ENCODE peak calls at places on chromosomes 12 and 14, in six cellular contexts. H is activated CD8-positive, alpha-beta memory T cell treated with anti-CD3 and anti-CD28 coated beads, Interleukin-2, amount 10 ng/mL, durations not matched to agents 7 days and 5 days; O is NCI-H2081; F is mesothelial cell of epicardium; D is activated CD4-positive, alpha-beta memory T cell treated with anti-CD3 and anti-CD28 coated beads for 36 hours; K is NCI-H1417. T is an unnamed sample.

GRCh38 chr14:105119410-105120025 is 49.1 kb downstream of the JAG2 start:
- DNase-seq in H (no peak), O (no peak), F (no peak), D (no peak), K (no peak), T (no peak)

GRCh38 chr14:61527325-61528100 is 167.8 kb upstream of the HIF1A start:
- DNase-seq in H (no peak), O (no peak), F (no peak), D (no peak), K (no peak), T (no peak)

GRCh38 chr12:55629058-55629841 is 7.4 kb upstream of the OR10P1 start:
- DNase-seq in H (no peak), O (no peak), F (no peak), D (peak), K (no peak), T (no peak)

GRCh38 chr12:108846320-108846719 is 11.1 kb downstream of the SSH1 start:
- DNase-seq in H (no peak), O (peak), F (no peak), D (no peak), K (no peak), T (no peak)

GRCh38 chr14:85529803-85530574 is at the start of gene FLRT2:
- DNase-seq in H (no peak), O (no peak), F (no peak), D (no peak), K (no peak), T (peak)

GRCh38 chr14:56886471-56887062 is 76.3 kb upstream of the OTX2 start:
- DNase-seq in H (no peak), O (no peak), F (no peak), D (no peak), K (no peak), T (no peak)

GRCh38 chr14:99595034-99595433 is 9.0 kb downstream of the CCDC85C start:
- DNase-seq in H (peak), O (no peak), F (no peak), D (peak), K (no peak), T (no peak)

GRCh38 chr14:99323603-99324185 is 51.7 kb upstream of the BCL11B start:
- DNase-seq in H (no peak), O (no peak), F (no peak), D (no peak), K (no peak), T (no peak)

GRCh38 chr12:132998742-132999141 is 12.6 kb downstream of the ZNF26 start:
- DNase-seq in H (no peak), O (no peak), F (no peak), D (no peak), K (no peak), T (no peak)

GRCh38 chr12:130016194-130016593 is 112.4 kb upstream of the TMEM132D start:
- DNase-seq in H (no peak), O (no peak), F (no peak), D (no peak), K (no peak), T (no peak)

GRCh38 chr12:697426-697825 is 34.2 kb upstream of the NINJ2 start:
- DNase-seq in H (no peak), O (no peak), F (no peak), D (no peak), K (no peak), T (no peak)

GRCh38 chr12:52120951-52121847 is 41.7 kb downstream of the SMIM41 start:
- DNase-seq in H (no peak), O (no peak), F (no peak), D (no peak), K (no peak), T (no peak)

GRCh38 chr14:24240110-24240918 is 2.1 kb downstream of the TINF2 start:
- DNase-seq in H (no peak), O (no peak), F (no peak), D (no peak), K (no peak), T (no peak)

GRCh38 chr12:122395319-122395718 is 27.1 kb downstream of the CLIP1 start:
- DNase-seq in H (no peak), O (no peak), F (no peak), D (no peak), K (no peak), T (no peak)

GRCh38 chr14:69662636-69663321 is 51.4 kb downstream of the SUSD6 start:
- DNase-seq in H (no peak), O (no peak), F (no peak), D (no peak), K (no peak), T (no peak)

GRCh38 chr12:15336772-15337553 is 14.7 kb downstream of the PTPRO start:
- DNase-seq in H (no peak), O (no peak), F (no peak), D (no peak), K (no peak), T (no peak)

GRCh38 chr12:12804011-12804410 is 9.1 kb upstream of the DDX47 start:
- DNase-seq in H (no peak), O (no peak), F (no peak), D (no peak), K (no peak), T (no peak)

GRCh38 chr14:72792051-72792788 is 101.7 kb downstream of the DPF3 start:
- DNase-seq in H (no peak), O (no peak), F (no peak), D (no peak), K (no peak), T (no peak)

GRCh38 chr12:98062464-98063245 is 452.7 kb upstream of the TMPO start:
- DNase-seq in H (no peak), O (no peak), F (no peak), D (no peak), K (no peak), T (no peak)

T was measured in progenitor cell of endocrine pancreas.